ENCODE peak calls at places on chromosomes 1 and 21, in ten cellular contexts. One of them, this sample, is unnamed.

GRCh38 chr1:32878637-32879041 is 7.7 kb upstream of the HPCA start:
- DNase-seq in fibroblast of mammary gland: no peak
- DNase-seq in Panc1: no peak
- DNase-seq in tibial nerve: no peak
- DNase-seq in A673: no peak
- DNase-seq in astrocyte of the spinal cord: no peak
- DNase-seq in fibroblast of lung: no peak
- DNase-seq in right lobe of liver: no peak
- DNase-seq in left ventricle myocardium inferior: no peak
- DNase-seq in kidney epithelial cell: no peak
- DNase-seq in this sample: no peak

GRCh38 chr1:41887365-41887764 is 31.4 kb downstream of the HIVEP3 start:
- DNase-seq in tibial nerve: no peak
- DNase-seq in left ventricle myocardium inferior: no peak
- DNase-seq in kidney epithelial cell: no peak
- DNase-seq in A673: no peak
- DNase-seq in Panc1: no peak
- DNase-seq in fibroblast of mammary gland: no peak
- DNase-seq in right lobe of liver: no peak
- DNase-seq in astrocyte of the spinal cord: no peak
- DNase-seq in fibroblast of lung: no peak
- DNase-seq in this sample: no peak

GRCh38 chr1:234258071-234258470 is 115.2 kb upstream of the COA6 start:
- DNase-seq in right lobe of liver: no peak
- DNase-seq in A673: no peak
- DNase-seq in kidney epithelial cell: no peak
- DNase-seq in astrocyte of the spinal cord: no peak
- DNase-seq in fibroblast of mammary gland: no peak
- DNase-seq in left ventricle myocardium inferior: no peak
- DNase-seq in tibial nerve: no peak
- DNase-seq in fibroblast of lung: no peak
- DNase-seq in Panc1: no peak
- DNase-seq in this sample: no peak

GRCh38 chr1:50658421-50659076 is 235.3 kb upstream of the DMRTA2 start:
- DNase-seq in fibroblast of lung: peak
- DNase-seq in right lobe of liver: no peak
- DNase-seq in kidney epithelial cell: peak
- DNase-seq in astrocyte of the spinal cord: peak
- DNase-seq in left ventricle myocardium inferior: no peak
- DNase-seq in fibroblast of mammary gland: peak
- DNase-seq in Panc1: no peak
- DNase-seq in A673: no peak
- DNase-seq in tibial nerve: no peak
- DNase-seq in this sample: no peak

GRCh38 chr1:47805826-47806450 is 191.2 kb downstream of the TRABD2B start:
- DNase-seq in Panc1: no peak
- DNase-seq in kidney epithelial cell: no peak
- DNase-seq in fibroblast of mammary gland: no peak
- DNase-seq in left ventricle myocardium inferior: no peak
- DNase-seq in right lobe of liver: no peak
- DNase-seq in astrocyte of the spinal cord: no peak
- DNase-seq in tibial nerve: no peak
- DNase-seq in fibroblast of lung: no peak
- DNase-seq in A673: no peak
- DNase-seq in this sample: no peak

GRCh38 chr21:17441370-17441769 is 71.5 kb upstream of the CXADR start:
- DNase-seq in tibial nerve: no peak
- DNase-seq in fibroblast of mammary gland: peak
- DNase-seq in kidney epithelial cell: no peak
- DNase-seq in right lobe of liver: peak
- DNase-seq in A673: no peak
- DNase-seq in astrocyte of the spinal cord: peak
- DNase-seq in fibroblast of lung: peak
- DNase-seq in Panc1: no peak
- DNase-seq in left ventricle myocardium inferior: no peak
- DNase-seq in this sample: no peak

GRCh38 chr1:24954631-24955030 is 24.6 kb upstream of the RUNX3 start:
- DNase-seq in left ventricle myocardium inferior: no peak
- DNase-seq in A673: no peak
- DNase-seq in kidney epithelial cell: no peak
- DNase-seq in tibial nerve: no peak
- DNase-seq in fibroblast of lung: no peak
- DNase-seq in right lobe of liver: peak
- DNase-seq in Panc1: no peak
- DNase-seq in fibroblast of mammary gland: no peak
- DNase-seq in astrocyte of the spinal cord: no peak
- DNase-seq in this sample: no peak

GRCh38 chr1:39828734-39829133 is 40.1 kb upstream of the BMP8B start:
- DNase-seq in kidney epithelial cell: no peak
- DNase-seq in tibial nerve: no peak
- DNase-seq in A673: no peak
- DNase-seq in Panc1: no peak
- DNase-seq in fibroblast of mammary gland: no peak
- DNase-seq in astrocyte of the spinal cord: no peak
- DNase-seq in fibroblast of lung: no peak
- DNase-seq in right lobe of liver: no peak
- DNase-seq in left ventricle myocardium inferior: no peak
- DNase-seq in this sample: no peak

GRCh38 chr1:32494711-32495337 is 30.0 kb downstream of the ZBTB8B start:
- DNase-seq in tibial nerve: no peak
- DNase-seq in A673: no peak
- DNase-seq in astrocyte of the spinal cord: no peak
- DNase-seq in left ventricle myocardium inferior: no peak
- DNase-seq in Panc1: no peak
- DNase-seq in kidney epithelial cell: no peak
- DNase-seq in fibroblast of lung: no peak
- DNase-seq in fibroblast of mammary gland: no peak
- DNase-seq in right lobe of liver: no peak
- DNase-seq in this sample: no peak

GRCh38 chr1:24870551-24871195 is 59.4 kb downstream of the RUNX3 start:
- DNase-seq in astrocyte of the spinal cord: no peak
- DNase-seq in left ventricle myocardium inferior: no peak
- DNase-seq in kidney epithelial cell: no peak
- DNase-seq in fibroblast of mammary gland: no peak
- DNase-seq in Panc1: no peak
- DNase-seq in A673: no peak
- DNase-seq in right lobe of liver: no peak
- DNase-seq in tibial nerve: no peak
- DNase-seq in fibroblast of lung: no peak
- DNase-seq in this sample: no peak

GRCh38 chr1:14806772-14807171 is 208.3 kb downstream of the KAZN start:
- DNase-seq in tibial nerve: no peak
- DNase-seq in right lobe of liver: no peak
- DNase-seq in astrocyte of the spinal cord: no peak
- DNase-seq in Panc1: no peak
- DNase-seq in fibroblast of lung: no peak
- DNase-seq in kidney epithelial cell: no peak
- DNase-seq in A673: no peak
- DNase-seq in left ventricle myocardium inferior: no peak
- DNase-seq in fibroblast of mammary gland: no peak
- DNase-seq in this sample: no peak

GRCh38 chr1:14804626-14805025 is 206.1 kb downstream of the KAZN start:
- DNase-seq in right lobe of liver: no peak
- DNase-seq in fibroblast of lung: no peak
- DNase-seq in Panc1: no peak
- DNase-seq in left ventricle myocardium inferior: no peak
- DNase-seq in tibial nerve: no peak
- DNase-seq in A673: peak
- DNase-seq in kidney epithelial cell: no peak
- DNase-seq in fibroblast of mammary gland: no peak
- DNase-seq in astrocyte of the spinal cord: no peak
- DNase-seq in this sample: no peak

GRCh38 chr1:14800014-14800413 is 201.5 kb downstream of the KAZN start:
- DNase-seq in tibial nerve: no peak
- DNase-seq in astrocyte of the spinal cord: no peak
- DNase-seq in kidney epithelial cell: no peak
- DNase-seq in Panc1: no peak
- DNase-seq in fibroblast of mammary gland: no peak
- DNase-seq in right lobe of liver: no peak
- DNase-seq in left ventricle myocardium inferior: no peak
- DNase-seq in fibroblast of lung: no peak
- DNase-seq in A673: no peak
- DNase-seq in this sample: no peak

GRCh38 chr1:14800500-14801069 is 202.1 kb downstream of the KAZN start:
- DNase-seq in fibroblast of lung: no peak
- DNase-seq in A673: no peak
- DNase-seq in astrocyte of the spinal cord: no peak
- DNase-seq in tibial nerve: no peak
- DNase-seq in kidney epithelial cell: no peak
- DNase-seq in left ventricle myocardium inferior: no peak
- DNase-seq in fibroblast of mammary gland: no peak
- DNase-seq in right lobe of liver: no peak
- DNase-seq in Panc1: no peak
- DNase-seq in this sample: no peak

DNA sequence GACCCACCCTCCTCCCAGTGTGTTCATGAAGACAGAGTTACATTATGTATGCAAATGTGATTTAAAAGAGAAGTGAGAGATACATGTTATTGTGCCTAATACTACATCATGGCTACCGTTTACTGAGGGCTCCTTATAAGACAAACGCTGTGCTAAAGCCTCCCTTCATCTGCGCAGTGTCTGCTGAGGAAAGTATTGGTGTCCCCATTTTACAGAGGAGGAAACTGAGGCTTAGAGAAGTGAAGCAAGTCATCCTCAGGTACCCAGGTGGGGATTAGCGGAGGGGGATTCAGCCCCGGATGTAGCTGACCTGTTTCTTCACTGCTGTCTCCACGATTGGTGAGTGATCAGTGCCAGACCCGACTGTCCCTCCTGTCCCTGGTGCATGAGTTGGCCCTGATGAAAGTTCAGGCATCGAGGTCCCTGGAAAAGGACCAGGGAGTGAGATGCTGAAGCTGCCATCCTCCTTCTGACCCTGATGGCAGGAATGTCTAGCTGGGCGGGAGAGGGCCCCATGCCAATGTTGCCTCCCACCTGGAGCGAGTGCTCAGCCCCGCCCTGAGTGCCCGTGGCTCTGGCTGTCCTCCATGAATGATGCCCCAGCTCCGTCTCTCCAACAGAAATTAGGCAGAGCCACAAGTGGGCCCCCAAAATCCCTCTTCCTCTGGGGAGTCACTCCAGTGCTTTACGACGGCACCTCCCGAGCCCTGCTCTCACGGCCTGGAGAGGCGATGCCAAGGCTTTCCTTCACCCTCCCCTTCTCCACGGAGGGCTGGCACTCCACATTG is 204.7 kb downstream of the KAZN start:
- DNase-seq in Panc1: no peak
- DNase-seq in right lobe of liver: no peak
- DNase-seq in tibial nerve: no peak
- DNase-seq in fibroblast of lung: no peak
- DNase-seq in fibroblast of mammary gland: no peak
- DNase-seq in kidney epithelial cell: no peak
- DNase-seq in left ventricle myocardium inferior: no peak
- DNase-seq in astrocyte of the spinal cord: no peak
- DNase-seq in A673: no peak
- DNase-seq in this sample: no peak
- TF ChIP-seq CTCF in Panc1: no peak
- TF ChIP-seq CTCF in right lobe of liver: no peak
- TF ChIP-seq CTCF in tibial nerve: no peak
- TF ChIP-seq CTCF in fibroblast of lung: no peak
- TF ChIP-seq CTCF in fibroblast of mammary gland: no peak
- TF ChIP-seq CTCF in kidney epithelial cell: no peak
- TF ChIP-seq CTCF in left ventricle myocardium inferior: no peak
- TF ChIP-seq CTCF in astrocyte of the spinal cord: no peak
- TF ChIP-seq CTCF in A673: no peak
- TF ChIP-seq CTCF in this sample: no peak

DNA sequence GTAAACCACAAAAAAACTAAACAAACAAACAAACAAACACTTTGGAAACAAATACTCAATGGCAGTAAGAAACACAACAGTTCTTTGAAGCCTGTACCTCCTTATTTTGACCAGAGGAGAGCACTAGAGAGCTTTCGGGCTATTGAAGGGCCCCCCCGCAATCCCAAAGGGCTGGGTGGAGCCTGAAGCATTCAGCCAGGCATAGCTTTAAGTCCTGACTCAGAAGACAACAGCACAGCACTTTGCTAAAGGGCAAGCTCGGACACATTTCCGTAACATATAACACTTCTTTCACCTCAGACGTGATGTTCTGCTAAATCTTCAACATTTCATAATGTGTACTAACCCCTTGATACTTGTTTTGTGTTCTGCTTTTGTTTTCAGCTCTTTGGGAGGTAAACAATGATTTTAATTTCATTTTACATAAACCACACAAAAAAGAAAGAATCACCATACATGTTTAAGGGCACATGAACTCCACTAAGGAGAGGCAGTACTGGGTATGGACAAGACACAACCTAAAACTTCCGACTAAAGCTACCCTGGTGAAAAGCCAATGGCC is 9.7 kb upstream of the SHCBP1L start:
- DNase-seq in A673: peak
- DNase-seq in fibroblast of lung: peak
- DNase-seq in kidney epithelial cell: peak
- DNase-seq in left ventricle myocardium inferior: peak
- DNase-seq in right lobe of liver: no peak
- DNase-seq in astrocyte of the spinal cord: peak
- DNase-seq in Panc1: peak
- DNase-seq in fibroblast of mammary gland: peak
- DNase-seq in tibial nerve: peak
- DNase-seq in this sample: peak
- H3K4me3 ChIP-seq in A673: peak
- H3K4me3 ChIP-seq in fibroblast of lung: peak
- H3K4me3 ChIP-seq in kidney epithelial cell: peak
- H3K4me3 ChIP-seq in left ventricle myocardium inferior: peak
- H3K4me3 ChIP-seq in right lobe of liver: no peak
- H3K4me3 ChIP-seq in astrocyte of the spinal cord: peak
- H3K4me3 ChIP-seq in Panc1: peak
- H3K4me3 ChIP-seq in fibroblast of mammary gland: peak
- H3K4me3 ChIP-seq in tibial nerve: peak
- H3K4me3 ChIP-seq in this sample: peak

DNA sequence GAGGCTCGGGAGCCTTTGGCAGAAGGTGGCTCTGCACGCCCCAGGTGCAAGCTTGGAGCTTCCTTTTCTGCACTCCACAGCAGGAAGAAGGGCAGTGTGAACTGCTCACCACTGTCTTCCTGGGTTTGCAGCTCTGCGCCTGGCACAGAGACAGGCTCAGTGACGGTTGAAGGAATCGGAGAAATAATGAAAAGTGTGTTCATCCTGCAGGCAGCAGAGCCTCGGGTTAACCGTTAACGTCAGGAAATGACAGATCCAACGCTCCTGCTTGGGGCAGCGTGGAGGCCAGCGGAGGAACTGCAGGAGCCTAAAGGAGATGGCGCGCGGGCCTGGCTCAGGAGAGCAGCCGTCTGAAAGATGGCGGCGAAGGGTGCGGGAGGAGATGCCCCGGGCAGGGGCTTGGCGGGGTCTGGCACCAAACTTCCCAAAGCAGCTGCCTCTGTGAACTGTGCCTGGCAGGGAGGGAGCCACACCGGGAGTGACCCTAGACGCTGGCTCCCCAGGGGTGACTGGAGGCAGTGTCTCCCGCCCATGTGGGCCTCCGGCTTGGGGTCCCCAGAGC is 10.9 kb upstream of the SAMD11 start:
- DNase-seq in tibial nerve: no peak
- DNase-seq in fibroblast of lung: no peak
- DNase-seq in left ventricle myocardium inferior: peak
- DNase-seq in A673: peak
- DNase-seq in Panc1: no peak
- DNase-seq in fibroblast of mammary gland: peak
- DNase-seq in astrocyte of the spinal cord: no peak
- DNase-seq in kidney epithelial cell: no peak
- DNase-seq in right lobe of liver: peak
- DNase-seq in this sample: no peak
- TF ChIP-seq CTCF in tibial nerve: no peak
- TF ChIP-seq CTCF in fibroblast of lung: no peak
- TF ChIP-seq CTCF in left ventricle myocardium inferior: peak
- TF ChIP-seq CTCF in A673: peak
- TF ChIP-seq CTCF in Panc1: no peak
- TF ChIP-seq CTCF in fibroblast of mammary gland: peak
- TF ChIP-seq CTCF in astrocyte of the spinal cord: peak
- TF ChIP-seq CTCF in kidney epithelial cell: peak
- TF ChIP-seq CTCF in right lobe of liver: no peak
- TF ChIP-seq CTCF in this sample: no peak

GRCh38 chr1:156858959-156859522 is at the start of gene INSRR:
- DNase-seq in right lobe of liver: no peak
- DNase-seq in fibroblast of mammary gland: no peak
- DNase-seq in A673: no peak
- DNase-seq in fibroblast of lung: no peak
- DNase-seq in astrocyte of the spinal cord: peak
- DNase-seq in left ventricle myocardium inferior: no peak
- DNase-seq in Panc1: no peak
- DNase-seq in tibial nerve: no peak
- DNase-seq in kidney epithelial cell: no peak
- DNase-seq in this sample: no peak
- H3K4me3 ChIP-seq in right lobe of liver: no peak
- H3K4me3 ChIP-seq in fibroblast of mammary gland: peak
- H3K4me3 ChIP-seq in A673: peak
- H3K4me3 ChIP-seq in fibroblast of lung: peak
- H3K4me3 ChIP-seq in astrocyte of the spinal cord: peak
- H3K4me3 ChIP-seq in left ventricle myocardium inferior: peak
- H3K4me3 ChIP-seq in Panc1: peak
- H3K4me3 ChIP-seq in tibial nerve: no peak
- H3K4me3 ChIP-seq in kidney epithelial cell: no peak
- H3K4me3 ChIP-seq in this sample: peak

This sample was measured in HFF-Myc.